ENCODE peak calls at places on chromosomes 3 and 15, in six cellular contexts. One of them, this sample, is unnamed.

GRCh38 chr3:114552527-114552812 is 258.6 kb downstream of the TIGIT start:
- DNase-seq in PC-3: no peak
- DNase-seq in spleen: no peak
- DNase-seq in brain microvascular endothelial cell: no peak
- DNase-seq in tibial artery: no peak
- DNase-seq in heart right ventricle: no peak
- DNase-seq in this sample: no peak

GRCh38 chr3:43364926-43365325 is 78.6 kb downstream of the SNRK start:
- DNase-seq in PC-3: no peak
- DNase-seq in spleen: no peak
- DNase-seq in brain microvascular endothelial cell: no peak
- DNase-seq in tibial artery: no peak
- DNase-seq in heart right ventricle: no peak
- DNase-seq in this sample: no peak

GRCh38 chr3:143203142-143203541 is 83.6 kb downstream of the CHST2 start:
- DNase-seq in PC-3: no peak
- DNase-seq in spleen: no peak
- DNase-seq in brain microvascular endothelial cell: no peak
- DNase-seq in tibial artery: no peak
- DNase-seq in heart right ventricle: no peak
- DNase-seq in this sample: no peak

GRCh38 chr3:194761384-194761783 is 75.7 kb downstream of the FAM43A start:
- DNase-seq in PC-3: peak; percentile 32
- DNase-seq in spleen: no peak
- DNase-seq in brain microvascular endothelial cell: no peak
- DNase-seq in tibial artery: no peak
- DNase-seq in heart right ventricle: no peak
- DNase-seq in this sample: no peak

GRCh38 chr15:67832031-67832551 is 6.8 kb downstream of the SKOR1 start:
- DNase-seq in PC-3: peak; percentile 54
- DNase-seq in spleen: no peak
- DNase-seq in brain microvascular endothelial cell: no peak
- DNase-seq in tibial artery: peak; percentile 34
- DNase-seq in heart right ventricle: no peak
- DNase-seq in this sample: no peak

GRCh38 chr15:42808921-42809320 is 72.0 kb upstream of the CDAN1 start:
- DNase-seq in PC-3: no peak
- DNase-seq in spleen: no peak
- DNase-seq in brain microvascular endothelial cell: no peak
- DNase-seq in tibial artery: no peak
- DNase-seq in heart right ventricle: no peak
- DNase-seq in this sample: no peak

GRCh38 chr3:69082805-69083204 is 1.9 kb upstream of the ARL6IP5 start:
- DNase-seq in PC-3: no peak
- DNase-seq in spleen: no peak
- DNase-seq in brain microvascular endothelial cell: peak; percentile 85
- DNase-seq in tibial artery: no peak
- DNase-seq in heart right ventricle: no peak
- DNase-seq in this sample: no peak

GRCh38 chr15:66786222-66786621 is 84.2 kb downstream of the SMAD6 start:
- DNase-seq in PC-3: no peak
- DNase-seq in spleen: no peak
- DNase-seq in brain microvascular endothelial cell: no peak
- DNase-seq in tibial artery: peak; percentile 47
- DNase-seq in heart right ventricle: no peak
- DNase-seq in this sample: no peak

GRCh38 chr3:45140392-45140791 is 5.8 kb downstream of the CDCP1 start:
- DNase-seq in PC-3: peak; percentile 86
- DNase-seq in spleen: no peak
- DNase-seq in brain microvascular endothelial cell: no peak
- DNase-seq in tibial artery: no peak
- DNase-seq in heart right ventricle: no peak
- DNase-seq in this sample: no peak

GRCh38 chr3:52983336-52983807 is 62.5 kb downstream of the SFMBT1 start:
- DNase-seq in PC-3: no peak
- DNase-seq in spleen: no peak
- DNase-seq in brain microvascular endothelial cell: no peak
- DNase-seq in tibial artery: no peak
- DNase-seq in heart right ventricle: no peak
- DNase-seq in this sample: no peak

GRCh38 chr3:196322-197153 is at the start of gene CHL1:
- DNase-seq in PC-3: no peak
- DNase-seq in spleen: peak; percentile 72
- DNase-seq in brain microvascular endothelial cell: no peak
- DNase-seq in tibial artery: no peak
- DNase-seq in heart right ventricle: no peak
- DNase-seq in this sample: no peak

DNA sequence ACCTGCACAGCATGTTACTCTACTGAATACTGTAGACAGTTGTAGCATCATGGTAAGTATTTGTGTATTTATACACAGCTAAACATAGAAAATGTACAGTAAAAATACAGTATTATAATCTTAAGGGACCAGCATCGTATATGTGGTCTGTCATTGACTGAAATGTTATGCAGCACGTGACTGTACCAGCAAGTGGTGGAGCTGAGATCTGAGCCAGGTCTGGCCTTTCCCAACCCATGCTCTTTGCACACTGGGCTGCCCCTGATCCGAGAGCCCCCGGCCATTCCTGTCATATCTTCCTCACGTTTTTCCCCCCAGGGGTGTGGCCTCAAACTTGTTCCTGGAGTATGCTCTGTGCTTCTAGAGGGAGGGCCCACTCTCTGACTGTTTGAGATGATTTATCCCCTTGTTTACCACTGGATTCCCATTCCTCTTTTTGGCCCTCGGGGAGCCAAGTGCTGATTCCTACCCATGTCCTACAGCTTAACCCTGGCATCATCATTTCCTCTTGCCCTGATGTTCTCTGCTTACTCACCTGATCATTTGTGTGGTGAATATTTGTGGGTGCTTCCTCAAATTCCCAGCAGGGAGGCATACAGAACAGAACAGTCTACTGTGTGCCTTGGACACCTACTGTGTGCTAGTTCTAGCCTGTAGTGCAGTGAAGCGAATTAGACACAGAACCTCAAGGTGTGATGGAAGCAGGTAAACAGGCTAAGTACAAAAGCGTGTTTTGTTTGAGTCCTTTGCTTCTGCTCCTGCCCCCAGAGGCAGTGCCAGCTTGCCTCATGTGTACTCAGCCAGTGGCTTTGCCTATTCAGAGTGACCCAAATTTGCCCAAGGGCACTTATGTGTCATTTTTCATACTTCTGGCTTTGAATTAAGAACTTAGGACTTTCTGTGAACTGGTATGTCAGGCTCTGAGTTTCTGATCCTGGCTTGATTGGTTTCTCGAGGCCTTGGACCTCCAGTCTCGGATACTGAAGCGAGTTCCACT is 21.0 kb downstream of the CSRNP1 start:
- DNase-seq in PC-3: peak; percentile 71
- DNase-seq in spleen: peak; percentile 29
- DNase-seq in brain microvascular endothelial cell: no peak
- DNase-seq in tibial artery: no peak
- DNase-seq in heart right ventricle: no peak
- DNase-seq in this sample: no peak
- H3K27ac ChIP-seq in PC-3: peak overlapping the region; percentile 21
- H3K27ac ChIP-seq in spleen: no peak overlapping the region
- H3K27ac ChIP-seq in brain microvascular endothelial cell: no peak overlapping the region
- H3K27ac ChIP-seq in tibial artery: no peak overlapping the region
- H3K27ac ChIP-seq in heart right ventricle: no peak overlapping the region
- H3K27ac ChIP-seq in this sample: peak overlapping the region; percentile 45

GRCh38 chr3:134898315-134898714 is 103.3 kb downstream of the EPHB1 start:
- DNase-seq in PC-3: no peak
- DNase-seq in spleen: no peak
- DNase-seq in brain microvascular endothelial cell: no peak
- DNase-seq in tibial artery: no peak
- DNase-seq in heart right ventricle: no peak
- DNase-seq in this sample: no peak
- H3K27ac ChIP-seq in PC-3: no peak overlapping the region
- H3K27ac ChIP-seq in spleen: no peak overlapping the region
- H3K27ac ChIP-seq in brain microvascular endothelial cell: no peak overlapping the region
- H3K27ac ChIP-seq in tibial artery: no peak overlapping the region
- H3K27ac ChIP-seq in heart right ventricle: no peak overlapping the region
- H3K27ac ChIP-seq in this sample: no peak overlapping the region

GRCh38 chr15:75662823-75663519 is 15.3 kb downstream of the SNX33 start:
- DNase-seq in PC-3: no peak
- DNase-seq in spleen: no peak
- DNase-seq in brain microvascular endothelial cell: no peak
- DNase-seq in tibial artery: no peak
- DNase-seq in heart right ventricle: no peak
- DNase-seq in this sample: no peak

GRCh38 chr15:75659928-75660645 is 12.4 kb downstream of the SNX33 start:
- DNase-seq in PC-3: no peak
- DNase-seq in spleen: no peak
- DNase-seq in brain microvascular endothelial cell: no peak
- DNase-seq in tibial artery: no peak
- DNase-seq in heart right ventricle: no peak
- DNase-seq in this sample: no peak

GRCh38 chr15:75663931-75664421 is 16.3 kb downstream of the SNX33 start:
- DNase-seq in PC-3: no peak
- DNase-seq in spleen: no peak
- DNase-seq in brain microvascular endothelial cell: no peak
- DNase-seq in tibial artery: no peak
- DNase-seq in heart right ventricle: no peak
- DNase-seq in this sample: no peak

GRCh38 chr15:75661041-75661778 is 13.5 kb downstream of the SNX33 start:
- DNase-seq in PC-3: peak; percentile 86
- DNase-seq in spleen: peak; percentile 85
- DNase-seq in brain microvascular endothelial cell: peak; percentile 92
- DNase-seq in tibial artery: peak; percentile 97
- DNase-seq in heart right ventricle: peak; percentile 81
- DNase-seq in this sample: peak; percentile 80

GRCh38 chr15:75661779-75662140 is 14.0 kb downstream of the SNX33 start:
- DNase-seq in PC-3: no peak
- DNase-seq in spleen: no peak
- DNase-seq in brain microvascular endothelial cell: no peak
- DNase-seq in tibial artery: no peak
- DNase-seq in heart right ventricle: no peak
- DNase-seq in this sample: no peak
- H3K27ac ChIP-seq in PC-3: peak overlapping the region; percentile 63
- H3K27ac ChIP-seq in spleen: peak overlapping the region; percentile 76
- H3K27ac ChIP-seq in brain microvascular endothelial cell: peak overlapping the region; percentile 85
- H3K27ac ChIP-seq in tibial artery: peak overlapping the region; percentile 89
- H3K27ac ChIP-seq in heart right ventricle: peak overlapping the region; percentile 78
- H3K27ac ChIP-seq in this sample: peak overlapping the region; percentile 98

GRCh38 chr3:129422897-129423296 is 5.5 kb downstream of the EFCAB12 start:
- DNase-seq in PC-3: no peak
- DNase-seq in spleen: no peak
- DNase-seq in brain microvascular endothelial cell: no peak
- DNase-seq in tibial artery: no peak
- DNase-seq in heart right ventricle: no peak
- DNase-seq in this sample: no peak

GRCh38 chr3:129424185-129424841 is 4.1 kb downstream of the EFCAB12 start:
- DNase-seq in PC-3: peak; percentile 66
- DNase-seq in spleen: no peak
- DNase-seq in brain microvascular endothelial cell: no peak
- DNase-seq in tibial artery: peak; percentile 12
- DNase-seq in heart right ventricle: no peak
- DNase-seq in this sample: peak; percentile 58

GRCh38 chr3:129428020-129428381 is 435 bp downstream of the EFCAB12 start:
- DNase-seq in PC-3: no peak
- DNase-seq in spleen: no peak
- DNase-seq in brain microvascular endothelial cell: no peak
- DNase-seq in tibial artery: no peak
- DNase-seq in heart right ventricle: no peak
- DNase-seq in this sample: no peak

GRCh38 chr3:129425619-129426018 is 2.8 kb downstream of the EFCAB12 start:
- DNase-seq in PC-3: no peak
- DNase-seq in spleen: no peak
- DNase-seq in brain microvascular endothelial cell: no peak
- DNase-seq in tibial artery: no peak
- DNase-seq in heart right ventricle: no peak
- DNase-seq in this sample: no peak

DNA sequence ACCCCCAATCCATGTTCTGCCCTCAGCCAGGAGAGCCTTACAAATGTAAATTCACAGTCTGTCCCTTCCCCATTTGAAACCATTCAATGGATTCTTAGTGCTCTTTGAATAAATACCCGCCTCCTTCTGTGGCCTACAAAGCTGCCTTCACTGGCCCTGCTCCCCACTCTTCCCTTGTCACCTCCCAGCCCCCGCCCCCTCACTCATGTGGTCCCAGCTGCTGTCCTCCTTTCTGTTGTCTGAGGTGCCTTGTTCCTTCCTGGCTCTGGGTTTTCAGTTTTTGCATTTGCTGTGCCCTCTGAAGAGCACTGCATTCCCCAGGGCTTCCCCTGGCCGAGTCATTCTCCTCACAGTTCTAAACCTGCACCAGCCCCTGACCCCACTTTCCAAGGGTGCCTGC is 3.2 kb downstream of the EFCAB12 start:
- DNase-seq in PC-3: no peak
- DNase-seq in spleen: no peak
- DNase-seq in brain microvascular endothelial cell: no peak
- DNase-seq in tibial artery: no peak
- DNase-seq in heart right ventricle: no peak
- DNase-seq in this sample: no peak
- H3K27ac ChIP-seq in PC-3: peak overlapping the region; percentile 59
- H3K27ac ChIP-seq in spleen: no peak overlapping the region
- H3K27ac ChIP-seq in brain microvascular endothelial cell: no peak overlapping the region
- H3K27ac ChIP-seq in tibial artery: no peak overlapping the region
- H3K27ac ChIP-seq in heart right ventricle: no peak overlapping the region
- H3K27ac ChIP-seq in this sample: no peak overlapping the region

GRCh38 chr3:179700716-179701115 is 47.9 kb downstream of the USP13 start:
- DNase-seq in PC-3: no peak
- DNase-seq in spleen: no peak
- DNase-seq in brain microvascular endothelial cell: no peak
- DNase-seq in tibial artery: no peak
- DNase-seq in heart right ventricle: no peak
- DNase-seq in this sample: no peak
- H3K27ac ChIP-seq in PC-3: no peak overlapping the region
- H3K27ac ChIP-seq in spleen: no peak overlapping the region
- H3K27ac ChIP-seq in brain microvascular endothelial cell: no peak overlapping the region
- H3K27ac ChIP-seq in tibial artery: no peak overlapping the region
- H3K27ac ChIP-seq in heart right ventricle: no peak overlapping the region
- H3K27ac ChIP-seq in this sample: no peak overlapping the region

DNA sequence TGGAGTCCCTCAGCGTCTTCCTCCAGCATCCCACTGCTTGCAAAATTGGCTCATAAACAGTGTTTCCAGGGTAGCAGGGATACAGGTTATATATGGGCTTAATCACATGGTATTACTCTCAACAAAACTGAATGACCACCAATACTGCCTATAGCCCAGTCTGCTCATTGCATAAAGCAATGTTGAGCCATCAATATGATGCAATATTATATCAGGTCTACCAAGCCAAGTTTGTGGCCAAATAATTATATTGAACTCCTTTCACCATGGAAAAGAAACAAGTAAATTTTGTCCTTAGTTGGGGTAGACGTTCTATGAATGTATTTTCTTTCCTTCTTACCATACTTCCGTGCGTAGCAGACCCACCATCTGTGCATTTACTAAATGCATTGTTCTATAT is 652.3 kb downstream of the ROBO1 start:
- DNase-seq in PC-3: no peak
- DNase-seq in spleen: no peak
- DNase-seq in brain microvascular endothelial cell: no peak
- DNase-seq in tibial artery: no peak
- DNase-seq in heart right ventricle: no peak
- DNase-seq in this sample: no peak
- H3K27ac ChIP-seq in PC-3: no peak overlapping the region
- H3K27ac ChIP-seq in spleen: no peak overlapping the region
- H3K27ac ChIP-seq in brain microvascular endothelial cell: no peak overlapping the region
- H3K27ac ChIP-seq in tibial artery: no peak overlapping the region
- H3K27ac ChIP-seq in heart right ventricle: no peak overlapping the region
- H3K27ac ChIP-seq in this sample: no peak overlapping the region

GRCh38 chr15:40900256-40901052 is 6.2 kb downstream of the VPS18 start:
- DNase-seq in PC-3: no peak
- DNase-seq in spleen: peak; percentile 76
- DNase-seq in brain microvascular endothelial cell: no peak
- DNase-seq in tibial artery: no peak
- DNase-seq in heart right ventricle: no peak
- DNase-seq in this sample: no peak
- H3K27ac ChIP-seq in PC-3: no peak overlapping the region
- H3K27ac ChIP-seq in spleen: peak overlapping the region; percentile 11
- H3K27ac ChIP-seq in brain microvascular endothelial cell: no peak overlapping the region
- H3K27ac ChIP-seq in tibial artery: no peak overlapping the region
- H3K27ac ChIP-seq in heart right ventricle: no peak overlapping the region
- H3K27ac ChIP-seq in this sample: no peak overlapping the region